ENCODE peak calls at places on chromosomes 16 and 17, in ten cellular contexts. One of them, this sample, is unnamed.
A peak's percentile ranks its signal among the peaks of the same experiment; 100 is the strongest.

GRCh38 chr17:65670667-65671371 is 109.4 kb upstream of the AXIN2 start:
- DNase-seq in LoVo: no peak
- DNase-seq in cardiac fibroblast: no peak
- DNase-seq in DMS153: no peak
- DNase-seq in WTC11: no peak
- DNase-seq in activated naive CD4-positive, alpha-beta T cell treated with Interleukin-2 at 50 U/mL for 16 hours: no peak
- DNase-seq in lower lobe of right lung: no peak
- DNase-seq in HAP-1: no peak
- DNase-seq in activated T-helper 9 cell treated with anti-CD3 and anti-CD28 coated beads, Interleukin-2, amount 50 U/mL, for 16 hours: no peak
- DNase-seq in small intestine: no peak
- DNase-seq in this sample: no peak

GRCh38 chr17:77319211-77320031 is 178.7 kb downstream of the SEC14L1 start:
- DNase-seq in DMS153: no peak
- DNase-seq in lower lobe of right lung: peak; percentile 91
- DNase-seq in activated naive CD4-positive, alpha-beta T cell treated with Interleukin-2 at 50 U/mL for 16 hours: peak; percentile 68
- DNase-seq in small intestine: peak; percentile 96
- DNase-seq in HAP-1: peak; percentile 68
- DNase-seq in LoVo: peak; percentile 84
- DNase-seq in activated T-helper 9 cell treated with anti-CD3 and anti-CD28 coated beads, Interleukin-2, amount 50 U/mL, for 16 hours: peak; percentile 25
- DNase-seq in cardiac fibroblast: peak; percentile 85
- DNase-seq in WTC11: peak; percentile 30
- DNase-seq in this sample: peak; percentile 71

GRCh38 chr16:70715113-70715711 is 29.4 kb upstream of the MTSS2 start:
- DNase-seq in activated T-helper 9 cell treated with anti-CD3 and anti-CD28 coated beads, Interleukin-2, amount 50 U/mL, for 16 hours: no peak
- DNase-seq in WTC11: no peak
- DNase-seq in lower lobe of right lung: peak; percentile 75
- DNase-seq in HAP-1: no peak
- DNase-seq in small intestine: no peak
- DNase-seq in DMS153: no peak
- DNase-seq in cardiac fibroblast: peak; percentile 96
- DNase-seq in activated naive CD4-positive, alpha-beta T cell treated with Interleukin-2 at 50 U/mL for 16 hours: no peak
- DNase-seq in LoVo: no peak
- DNase-seq in this sample: no peak

GRCh38 chr16:17369441-17369951 is 101.3 kb downstream of the XYLT1 start:
- DNase-seq in small intestine: peak; percentile 59
- DNase-seq in LoVo: no peak
- DNase-seq in DMS153: no peak
- DNase-seq in lower lobe of right lung: peak; percentile 72
- DNase-seq in activated naive CD4-positive, alpha-beta T cell treated with Interleukin-2 at 50 U/mL for 16 hours: peak; percentile 65
- DNase-seq in activated T-helper 9 cell treated with anti-CD3 and anti-CD28 coated beads, Interleukin-2, amount 50 U/mL, for 16 hours: peak; percentile 42
- DNase-seq in cardiac fibroblast: no peak
- DNase-seq in WTC11: no peak
- DNase-seq in HAP-1: no peak
- DNase-seq in this sample: peak; percentile 38

GRCh38 chr17:47717261-47717697 is 15.8 kb upstream of the TBX21 start:
- DNase-seq in activated naive CD4-positive, alpha-beta T cell treated with Interleukin-2 at 50 U/mL for 16 hours: peak; percentile 56
- DNase-seq in cardiac fibroblast: no peak
- DNase-seq in LoVo: no peak
- DNase-seq in activated T-helper 9 cell treated with anti-CD3 and anti-CD28 coated beads, Interleukin-2, amount 50 U/mL, for 16 hours: no peak
- DNase-seq in DMS153: no peak
- DNase-seq in WTC11: no peak
- DNase-seq in HAP-1: no peak
- DNase-seq in small intestine: no peak
- DNase-seq in lower lobe of right lung: no peak
- DNase-seq in this sample: no peak

GRCh38 chr16:85306793-85307551 is 194.7 kb upstream of the CIBAR2 start:
- DNase-seq in WTC11: no peak
- DNase-seq in DMS153: no peak
- DNase-seq in activated T-helper 9 cell treated with anti-CD3 and anti-CD28 coated beads, Interleukin-2, amount 50 U/mL, for 16 hours: no peak
- DNase-seq in activated naive CD4-positive, alpha-beta T cell treated with Interleukin-2 at 50 U/mL for 16 hours: no peak
- DNase-seq in lower lobe of right lung: no peak
- DNase-seq in small intestine: no peak
- DNase-seq in HAP-1: no peak
- DNase-seq in cardiac fibroblast: no peak
- DNase-seq in LoVo: no peak
- DNase-seq in this sample: no peak

GRCh38 chr16:57727610-57728009 is 8.0 kb upstream of the KATNB1 start:
- DNase-seq in activated naive CD4-positive, alpha-beta T cell treated with Interleukin-2 at 50 U/mL for 16 hours: no peak
- DNase-seq in DMS153: no peak
- DNase-seq in activated T-helper 9 cell treated with anti-CD3 and anti-CD28 coated beads, Interleukin-2, amount 50 U/mL, for 16 hours: no peak
- DNase-seq in LoVo: no peak
- DNase-seq in WTC11: no peak
- DNase-seq in HAP-1: no peak
- DNase-seq in small intestine: no peak
- DNase-seq in cardiac fibroblast: no peak
- DNase-seq in lower lobe of right lung: no peak
- DNase-seq in this sample: no peak

GRCh38 chr16:19883296-19883951 is 1.2 kb downstream of the GPRC5B start:
- DNase-seq in activated T-helper 9 cell treated with anti-CD3 and anti-CD28 coated beads, Interleukin-2, amount 50 U/mL, for 16 hours: no peak
- DNase-seq in cardiac fibroblast: peak; percentile 64
- DNase-seq in WTC11: peak; percentile 51
- DNase-seq in HAP-1: peak; percentile 66
- DNase-seq in small intestine: peak; percentile 11
- DNase-seq in DMS153: no peak
- DNase-seq in lower lobe of right lung: no peak
- DNase-seq in LoVo: no peak
- DNase-seq in activated naive CD4-positive, alpha-beta T cell treated with Interleukin-2 at 50 U/mL for 16 hours: no peak
- DNase-seq in this sample: no peak

GRCh38 chr16:50466170-50466569 is 82.0 kb upstream of the NKD1 start:
- DNase-seq in WTC11: no peak
- DNase-seq in activated naive CD4-positive, alpha-beta T cell treated with Interleukin-2 at 50 U/mL for 16 hours: no peak
- DNase-seq in LoVo: no peak
- DNase-seq in cardiac fibroblast: no peak
- DNase-seq in HAP-1: no peak
- DNase-seq in small intestine: no peak
- DNase-seq in activated T-helper 9 cell treated with anti-CD3 and anti-CD28 coated beads, Interleukin-2, amount 50 U/mL, for 16 hours: no peak
- DNase-seq in lower lobe of right lung: no peak
- DNase-seq in DMS153: no peak
- DNase-seq in this sample: no peak

GRCh38 chr16:4525069-4525468 is 13.5 kb downstream of the CDIP1 start:
- DNase-seq in small intestine: no peak
- DNase-seq in cardiac fibroblast: no peak
- DNase-seq in activated T-helper 9 cell treated with anti-CD3 and anti-CD28 coated beads, Interleukin-2, amount 50 U/mL, for 16 hours: no peak
- DNase-seq in HAP-1: no peak
- DNase-seq in lower lobe of right lung: no peak
- DNase-seq in LoVo: no peak
- DNase-seq in activated naive CD4-positive, alpha-beta T cell treated with Interleukin-2 at 50 U/mL for 16 hours: no peak
- DNase-seq in WTC11: no peak
- DNase-seq in DMS153: no peak
- DNase-seq in this sample: no peak

GRCh38 chr16:67969286-67970039 is 1.0 kb upstream of the SLC12A4 start:
- DNase-seq in LoVo: no peak
- DNase-seq in activated T-helper 9 cell treated with anti-CD3 and anti-CD28 coated beads, Interleukin-2, amount 50 U/mL, for 16 hours: no peak
- DNase-seq in WTC11: peak; percentile 43
- DNase-seq in DMS153: no peak
- DNase-seq in HAP-1: no peak
- DNase-seq in small intestine: no peak
- DNase-seq in activated naive CD4-positive, alpha-beta T cell treated with Interleukin-2 at 50 U/mL for 16 hours: no peak
- DNase-seq in lower lobe of right lung: no peak
- DNase-seq in cardiac fibroblast: no peak
- DNase-seq in this sample: no peak

GRCh38 chr16:63578791-63579190 is 1542.6 kb upstream of the CDH8 start:
- DNase-seq in small intestine: no peak
- DNase-seq in DMS153: no peak
- DNase-seq in activated T-helper 9 cell treated with anti-CD3 and anti-CD28 coated beads, Interleukin-2, amount 50 U/mL, for 16 hours: no peak
- DNase-seq in LoVo: no peak
- DNase-seq in cardiac fibroblast: peak; percentile 33
- DNase-seq in lower lobe of right lung: no peak
- DNase-seq in WTC11: no peak
- DNase-seq in activated naive CD4-positive, alpha-beta T cell treated with Interleukin-2 at 50 U/mL for 16 hours: no peak
- DNase-seq in HAP-1: no peak
- DNase-seq in this sample: no peak

GRCh38 chr17:50051082-50051576 is 4.8 kb upstream of the ITGA3 start:
- DNase-seq in lower lobe of right lung: no peak
- DNase-seq in LoVo: peak; percentile 92
- DNase-seq in small intestine: peak; percentile 48
- DNase-seq in cardiac fibroblast: peak; percentile 53
- DNase-seq in HAP-1: no peak
- DNase-seq in activated T-helper 9 cell treated with anti-CD3 and anti-CD28 coated beads, Interleukin-2, amount 50 U/mL, for 16 hours: peak; percentile 37
- DNase-seq in activated naive CD4-positive, alpha-beta T cell treated with Interleukin-2 at 50 U/mL for 16 hours: peak; percentile 68
- DNase-seq in WTC11: no peak
- DNase-seq in DMS153: peak; percentile 42
- DNase-seq in this sample: peak; percentile 86

GRCh38 chr17:49896860-49897259 is 49.0 kb upstream of the TAC4 start:
- DNase-seq in lower lobe of right lung: no peak
- DNase-seq in HAP-1: no peak
- DNase-seq in WTC11: no peak
- DNase-seq in DMS153: no peak
- DNase-seq in cardiac fibroblast: no peak
- DNase-seq in activated T-helper 9 cell treated with anti-CD3 and anti-CD28 coated beads, Interleukin-2, amount 50 U/mL, for 16 hours: no peak
- DNase-seq in LoVo: no peak
- DNase-seq in small intestine: no peak
- DNase-seq in activated naive CD4-positive, alpha-beta T cell treated with Interleukin-2 at 50 U/mL for 16 hours: no peak
- DNase-seq in this sample: no peak

GRCh38 chr17:61634011-61634539 is 43.1 kb upstream of the NACA2 start:
- DNase-seq in activated naive CD4-positive, alpha-beta T cell treated with Interleukin-2 at 50 U/mL for 16 hours: no peak
- DNase-seq in DMS153: no peak
- DNase-seq in small intestine: no peak
- DNase-seq in lower lobe of right lung: no peak
- DNase-seq in cardiac fibroblast: no peak
- DNase-seq in activated T-helper 9 cell treated with anti-CD3 and anti-CD28 coated beads, Interleukin-2, amount 50 U/mL, for 16 hours: no peak
- DNase-seq in LoVo: no peak
- DNase-seq in WTC11: no peak
- DNase-seq in HAP-1: no peak
- DNase-seq in this sample: no peak

GRCh38 chr17:48472485-48473281 is 42.7 kb upstream of the SKAP1 start:
- DNase-seq in HAP-1: no peak
- DNase-seq in cardiac fibroblast: peak; percentile 39
- DNase-seq in activated T-helper 9 cell treated with anti-CD3 and anti-CD28 coated beads, Interleukin-2, amount 50 U/mL, for 16 hours: no peak
- DNase-seq in lower lobe of right lung: no peak
- DNase-seq in DMS153: peak; percentile 63
- DNase-seq in LoVo: peak; percentile 63
- DNase-seq in small intestine: no peak
- DNase-seq in activated naive CD4-positive, alpha-beta T cell treated with Interleukin-2 at 50 U/mL for 16 hours: no peak
- DNase-seq in WTC11: no peak
- DNase-seq in this sample: no peak

GRCh38 chr17:75693500-75694481 is 26.7 kb downstream of the SAP30BP start:
- DNase-seq in activated T-helper 9 cell treated with anti-CD3 and anti-CD28 coated beads, Interleukin-2, amount 50 U/mL, for 16 hours: no peak
- DNase-seq in cardiac fibroblast: peak; percentile 92
- DNase-seq in DMS153: no peak
- DNase-seq in small intestine: peak; percentile 54
- DNase-seq in lower lobe of right lung: peak; percentile 70
- DNase-seq in WTC11: peak; percentile 24
- DNase-seq in HAP-1: no peak
- DNase-seq in LoVo: peak; percentile 85
- DNase-seq in activated naive CD4-positive, alpha-beta T cell treated with Interleukin-2 at 50 U/mL for 16 hours: no peak
- DNase-seq in this sample: no peak

GRCh38 chr16:27993587-27993986 is 69.9 kb downstream of the GSG1L start:
- DNase-seq in WTC11: no peak
- DNase-seq in HAP-1: no peak
- DNase-seq in small intestine: no peak
- DNase-seq in activated naive CD4-positive, alpha-beta T cell treated with Interleukin-2 at 50 U/mL for 16 hours: no peak
- DNase-seq in DMS153: no peak
- DNase-seq in lower lobe of right lung: no peak
- DNase-seq in LoVo: no peak
- DNase-seq in activated T-helper 9 cell treated with anti-CD3 and anti-CD28 coated beads, Interleukin-2, amount 50 U/mL, for 16 hours: no peak
- DNase-seq in cardiac fibroblast: no peak
- DNase-seq in this sample: no peak

GRCh38 chr16:85424260-85425060 is 188.7 kb upstream of the GSE1 start:
- DNase-seq in lower lobe of right lung: peak; percentile 47
- DNase-seq in cardiac fibroblast: no peak
- DNase-seq in LoVo: no peak
- DNase-seq in HAP-1: no peak
- DNase-seq in activated T-helper 9 cell treated with anti-CD3 and anti-CD28 coated beads, Interleukin-2, amount 50 U/mL, for 16 hours: no peak
- DNase-seq in activated naive CD4-positive, alpha-beta T cell treated with Interleukin-2 at 50 U/mL for 16 hours: no peak
- DNase-seq in DMS153: no peak
- DNase-seq in WTC11: peak; percentile 9
- DNase-seq in small intestine: no peak
- DNase-seq in this sample: no peak